ENCODE peak calls at places on chromosomes 12 and 14, in five cellular contexts. W is uterus, X is A549, G is adrenal gland, L is IMR-90. A is an unnamed sample.

GRCh38 chr12:108714866-108715265 is 16.5 kb downstream of the CORO1C start:
- DNase-seq in W (no peak), X (no peak), G (no peak), L (no peak), A (no peak)

GRCh38 chr12:93145086-93145485 is 216.0 kb upstream of the EEA1 start:
- DNase-seq in W (no peak), X (no peak), G (no peak), L (peak), A (no peak)

GRCh38 chr12:131162113-131162512 is 208.4 kb downstream of the ADGRD1 start:
- DNase-seq in W (no peak), X (no peak), G (no peak), L (no peak), A (no peak)

GRCh38 chr12:4355843-4356327 is 23.6 kb downstream of the FGF23 start:
- DNase-seq in W (no peak), X (peak), G (peak), L (peak), A (peak)

GRCh38 chr12:41361791-41362190 is 173.7 kb downstream of the PDZRN4 start:
- DNase-seq in W (no peak), X (no peak), G (no peak), L (no peak), A (no peak)

GRCh38 chr14:32458720-32459119 is 129.6 kb downstream of the AKAP6 start:
- DNase-seq in W (no peak), X (no peak), G (no peak), L (no peak), A (no peak)

GRCh38 chr14:66425402-66425801 is 60.8 kb upstream of the CCDC196 start:
- DNase-seq in W (no peak), X (no peak), G (no peak), L (no peak), A (no peak)

GRCh38 chr12:42779186-42779859 is 189.8 kb upstream of the PRICKLE1 start:
- DNase-seq in W (peak), X (no peak), G (no peak), L (peak), A (no peak)

GRCh38 chr14:93023039-93023438 is 92.7 kb downstream of the ITPK1 start:
- DNase-seq in W (no peak), X (peak), G (no peak), L (no peak), A (peak)

DNA sequence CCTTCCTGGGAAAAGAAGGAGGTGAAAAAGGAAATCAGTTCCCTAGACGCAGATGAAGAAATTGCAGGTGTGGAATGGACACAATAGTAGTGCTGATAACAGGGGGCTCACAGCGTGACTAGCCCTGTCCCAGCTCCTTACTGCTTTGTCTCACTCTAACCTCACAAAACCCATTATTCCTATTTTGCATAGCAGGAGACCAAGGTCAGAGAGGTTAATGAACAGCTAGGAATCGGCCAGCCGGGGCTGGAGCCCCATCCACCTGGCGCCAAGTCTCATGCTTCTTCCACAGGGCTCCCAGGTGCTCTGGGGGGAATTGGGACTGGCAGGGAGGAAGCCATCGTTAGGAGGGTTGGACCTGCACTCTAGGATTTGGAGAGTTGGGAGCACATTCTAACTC is 12.0 kb downstream of the KCNH3 start:
- DNase-seq in W (no peak), X (no peak), G (no peak), L (no peak), A (no peak)
- TF ChIP-seq POLR2A in W (no peak), X (no peak), G (no peak), L (no peak), A (no peak)

GRCh38 chr14:94175403-94176146 is 1.5 kb downstream of the PPP4R4 start:
- DNase-seq in W (no peak), X (no peak), G (no peak), L (no peak), A (no peak)

GRCh38 chr14:94174622-94175402 is 690 bp downstream of the PPP4R4 start:
- DNase-seq in W (peak), X (no peak), G (no peak), L (no peak), A (no peak)

GRCh38 chr14:94173471-94173884 is 644 bp upstream of the PPP4R4 start:
- DNase-seq in W (no peak), X (no peak), G (no peak), L (no peak), A (peak)

GRCh38 chr14:94172545-94172944 is 1.6 kb upstream of the PPP4R4 start:
- DNase-seq in W (no peak), X (no peak), G (no peak), L (no peak), A (no peak)

DNA sequence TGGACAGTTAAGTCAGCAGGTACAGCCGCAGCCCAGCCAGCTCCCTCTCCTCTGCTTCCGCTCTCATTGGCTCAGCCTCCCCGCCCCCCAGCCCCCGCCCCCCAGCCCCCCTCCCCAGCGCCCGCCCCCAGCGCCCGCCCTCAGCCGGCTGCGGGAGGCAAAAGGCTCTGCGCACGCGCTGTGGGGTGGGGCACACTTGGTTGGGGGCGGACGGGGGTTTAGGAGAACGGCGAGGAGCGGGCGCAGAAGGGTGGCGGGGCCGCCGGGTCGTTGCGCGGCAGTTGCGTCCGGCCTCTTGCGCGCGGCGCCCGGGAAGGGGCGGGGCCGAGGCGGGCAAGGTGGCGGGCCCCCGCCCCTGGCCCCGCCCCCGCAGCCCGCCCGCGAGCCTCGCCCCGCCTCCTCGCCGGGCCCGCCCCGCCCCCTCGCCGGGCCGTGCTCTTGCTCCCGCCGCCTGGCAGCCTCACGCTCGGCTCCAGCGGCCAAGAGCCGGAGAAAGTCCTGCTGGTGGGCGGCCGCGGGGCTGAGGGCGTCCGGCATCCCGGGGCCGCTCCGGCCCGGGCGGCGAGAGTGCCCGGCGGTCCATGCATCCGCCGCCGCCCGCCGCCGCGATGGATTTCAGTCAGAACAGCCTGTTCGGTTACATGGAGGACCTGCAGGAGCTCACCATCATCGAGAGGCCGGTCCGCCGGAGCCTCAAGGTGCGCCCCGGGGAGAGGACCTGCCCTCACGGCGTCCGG is at the start of gene PPP4R4:
- DNase-seq in W (peak), X (peak), G (peak), L (peak), A (peak)
- TF ChIP-seq POLR2A in W (peak), X (no peak), G (no peak), L (no peak), A (no peak)

GRCh38 chr14:90809530-90810312 is 6.5 kb downstream of the TTC7B start:
- DNase-seq in W (no peak), X (no peak), G (no peak), L (no peak), A (no peak)

GRCh38 chr14:90808759-90809529 is 7.3 kb downstream of the TTC7B start:
- DNase-seq in W (no peak), X (no peak), G (no peak), L (peak), A (no peak)

GRCh38 chr14:90812109-90812508 is 4.1 kb downstream of the TTC7B start:
- DNase-seq in W (no peak), X (no peak), G (no peak), L (no peak), A (no peak)

GRCh38 chr14:90811641-90812040 is 4.6 kb downstream of the TTC7B start:
- DNase-seq in W (no peak), X (no peak), G (no peak), L (no peak), A (no peak)

GRCh38 chr14:90810808-90811207 is 5.4 kb downstream of the TTC7B start:
- DNase-seq in W (no peak), X (no peak), G (no peak), L (no peak), A (no peak)
- TF ChIP-seq POLR2A in W (no peak), X (no peak), G (no peak), L (no peak), A (no peak)

DNA sequence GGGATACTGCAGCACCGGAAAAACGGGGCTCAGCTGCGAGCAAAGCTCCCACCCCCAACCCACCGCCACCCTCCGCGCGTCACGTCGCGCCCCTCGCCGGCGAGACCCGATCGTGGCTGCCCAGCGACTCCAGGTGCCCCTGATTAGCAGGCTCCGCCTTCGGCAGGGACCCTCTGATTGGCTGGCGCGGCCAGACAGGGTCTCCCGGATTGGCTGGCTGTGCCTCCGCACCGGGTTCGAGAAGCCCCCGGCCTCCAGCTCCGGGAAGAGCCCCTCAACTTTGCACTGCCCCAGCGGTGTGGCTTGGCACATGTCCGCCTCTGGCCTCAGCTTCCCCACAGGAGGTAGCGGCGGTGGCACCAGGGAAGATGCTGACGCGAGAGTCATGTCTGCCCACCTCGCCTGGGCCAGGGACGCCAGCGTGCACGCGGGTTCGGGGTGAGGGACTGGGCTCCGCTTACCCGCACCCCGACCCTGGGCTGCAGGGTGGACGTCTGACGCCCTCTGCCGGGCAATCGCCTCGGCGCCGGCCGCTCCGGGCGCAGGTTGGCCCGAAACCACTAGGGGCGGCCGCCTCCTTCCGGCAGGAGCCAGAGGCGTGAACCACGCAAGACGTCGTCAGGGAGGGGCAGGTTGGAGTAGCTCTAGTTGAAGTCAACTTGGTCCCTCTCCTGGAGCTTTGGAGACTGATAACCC is 496 bp upstream of the RHOF start:
- DNase-seq in W (peak), X (peak), G (peak), L (peak), A (peak)
- TF ChIP-seq POLR2A in W (peak), X (no peak), G (peak), L (peak), A (no peak)

DNA sequence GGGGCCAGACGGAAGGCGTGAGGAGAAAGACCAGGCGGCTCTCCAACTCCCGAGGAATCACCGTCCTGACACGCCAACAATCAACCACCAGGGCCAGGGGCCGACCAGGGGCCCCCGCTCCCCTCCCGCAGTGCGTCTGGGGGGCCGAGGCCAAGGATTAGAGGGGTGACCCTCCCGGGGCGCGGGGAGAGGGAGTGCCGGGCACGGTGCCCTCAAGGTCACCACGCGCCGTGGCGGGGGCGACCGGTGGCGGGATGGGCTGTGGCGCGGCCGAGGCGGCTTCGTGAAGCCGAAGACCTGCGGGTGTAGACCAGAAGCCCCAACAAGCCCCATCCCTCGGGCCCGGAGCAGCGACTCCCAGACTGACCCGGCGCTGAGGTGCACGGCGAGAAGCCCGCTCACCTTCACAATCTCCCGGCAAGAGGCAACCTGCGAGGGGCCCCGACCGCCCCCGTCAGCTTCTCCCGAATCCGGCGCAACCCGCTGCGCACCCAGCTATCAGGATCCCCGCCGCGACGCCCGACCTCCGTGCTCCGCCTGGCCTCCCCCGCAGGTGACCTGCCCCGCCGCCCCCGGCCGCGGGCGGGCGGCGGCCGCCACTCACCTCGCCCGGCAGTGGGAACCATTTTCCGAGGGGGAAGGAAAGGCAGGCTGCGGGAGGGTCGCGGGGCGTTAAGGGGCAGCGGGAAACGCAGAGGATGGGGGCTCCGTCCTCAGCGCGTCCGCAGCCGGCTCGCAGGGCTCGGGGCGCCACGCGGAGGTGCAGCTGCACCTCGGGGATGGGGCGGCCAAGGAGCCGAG is 446 bp downstream of the ATP2B1 start:
- DNase-seq in W (peak), X (peak), G (peak), L (peak), A (peak)
- TF ChIP-seq POLR2A in W (no peak), X (peak), G (no peak), L (no peak), A (no peak)

DNA sequence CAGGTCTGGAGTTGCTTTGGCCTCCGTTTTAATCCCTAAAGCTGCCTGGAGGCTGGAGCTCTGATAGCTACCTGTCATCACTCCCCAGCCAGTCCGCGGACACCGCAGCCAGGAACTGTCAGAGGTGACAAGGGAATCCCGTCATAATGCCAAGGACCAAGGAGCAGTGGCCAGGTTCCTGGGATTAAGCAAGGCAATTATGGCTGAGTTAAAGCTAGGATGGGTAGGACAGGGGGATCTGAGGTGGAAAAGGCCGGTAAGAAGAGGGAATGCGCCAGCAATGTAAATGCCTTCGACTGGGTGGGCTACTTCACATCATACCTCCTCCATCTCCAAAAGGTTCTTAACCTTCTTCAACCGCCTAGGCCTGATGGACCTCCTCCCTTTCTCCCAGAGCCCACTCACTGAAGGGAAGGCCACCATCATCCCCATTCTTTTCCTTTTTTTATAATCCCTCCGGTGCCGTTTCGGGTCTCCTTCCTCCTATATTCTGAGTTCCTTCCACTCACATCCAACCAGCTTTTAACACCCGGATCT is 1.9 kb downstream of the PPP1R3E start:
- DNase-seq in W (peak), X (no peak), G (peak), L (peak), A (peak)
- TF ChIP-seq POLR2A in W (no peak), X (no peak), G (peak), L (peak), A (no peak)